ENCODE peak calls at places on chromosomes 2 and 18, in eight cellular contexts. T is GM23248, M is A549, C is cardiac muscle cell, L is psoas muscle, V is BE2C, D is uterus, U is right cardiac atrium. O is an unnamed sample.

GRCh38 chr2:192157776-192158175 is 37.0 kb downstream of the TMEFF2 start:
- DNase-seq in D (no peak), C (no peak), U (no peak), T (no peak), L (no peak), V (no peak), M (no peak), O (no peak)

GRCh38 chr2:197239434-197239833 is 71.1 kb downstream of the ANKRD44 start:
- DNase-seq in D (no peak), M (no peak), T (no peak), C (no peak), U (no peak), L (no peak), V (no peak), O (no peak)

GRCh38 chr2:238850096-238850495 is 2.2 kb downstream of the TWIST2 start:
- DNase-seq in T (peak; percentile 44), U (no peak), L (no peak), M (no peak), D (no peak), C (peak; percentile 18), V (no peak), O (no peak)

GRCh38 chr2:237529452-237530402 is 36.6 kb upstream of the PRLH start:
- DNase-seq in D (no peak), U (no peak), V (no peak), T (no peak), L (no peak), M (no peak), C (no peak), O (no peak)

GRCh38 chr2:33018271-33018670 is 71.5 kb downstream of the LTBP1 start:
- DNase-seq in D (no peak), U (no peak), T (peak; percentile 33), V (no peak), C (no peak), M (no peak), L (no peak), O (no peak)

GRCh38 chr2:176096243-176096985 is 3.2 kb upstream of the HOXD12 start:
- DNase-seq in C (no peak), L (no peak), D (no peak), U (no peak), T (peak; percentile 76), M (no peak), V (no peak), O (peak; percentile 46)

GRCh38 chr18:59996370-59996966 is 96.7 kb downstream of the PMAIP1 start:
- DNase-seq in U (no peak), D (no peak), M (peak; percentile 58), T (peak; percentile 68), C (peak; percentile 57), L (no peak), V (peak; percentile 47), O (peak; percentile 10)

GRCh38 chr2:156088598-156088997 is 243.9 kb downstream of the NR4A2 start:
- DNase-seq in V (no peak), C (no peak), U (no peak), L (no peak), M (peak; percentile 9), T (no peak), D (no peak), O (no peak)

GRCh38 chr2:132547089-132547687 is 122.8 kb downstream of the LYPD1 start:
- DNase-seq in T (peak; percentile 89), V (peak; percentile 55), C (peak; percentile 82), L (no peak), U (peak; percentile 67), M (peak; percentile 74), D (no peak), O (peak; percentile 56)

GRCh38 chr2:238439093-238439849 is 12.5 kb downstream of the ASB1 start:
- DNase-seq in C (peak; percentile 94), V (no peak), D (no peak), M (peak; percentile 91), L (no peak), T (peak; percentile 99), U (no peak), O (peak; percentile 15)

GRCh38 chr2:226559536-226559935 is 240.1 kb downstream of the IRS1 start:
- DNase-seq in T (no peak), M (no peak), U (no peak), L (no peak), V (no peak), C (no peak), D (no peak), O (no peak)

GRCh38 chr2:73776869-73777519 is 2.9 kb downstream of the DUSP11 start:
- DNase-seq in U (no peak), D (no peak), L (no peak), T (peak; percentile 62), M (no peak), C (no peak), V (no peak), O (no peak)

GRCh38 chr18:79518028-79518682 is 122.4 kb downstream of the NFATC1 start:
- DNase-seq in M (no peak), L (no peak), C (no peak), U (no peak), T (no peak), D (no peak), V (no peak), O (no peak)

GRCh38 chr2:85582467-85582866 is 1.8 kb upstream of the VAMP5 start:
- DNase-seq in U (no peak), M (no peak), V (no peak), L (peak; percentile 17), C (no peak), D (no peak), T (no peak), O (no peak)

GRCh38 chr2:85583667-85584353 is 421 bp upstream of the VAMP5 start:
- DNase-seq in L (peak; percentile 29), M (no peak), V (no peak), D (no peak), C (no peak), T (peak; percentile 41), U (no peak), O (no peak)

GRCh38 chr2:85585781-85586105 is 1.5 kb downstream of the VAMP5 start:
- DNase-seq in M (no peak), L (no peak), U (no peak), C (peak; percentile 35), V (no peak), T (peak; percentile 73), D (no peak), O (peak; percentile 51)

GRCh38 chr2:85584857-85585780 is 888 bp downstream of the VAMP5 start:
- DNase-seq in D (peak; percentile 69), V (no peak), U (peak; percentile 73), T (peak; percentile 82), C (peak; percentile 64), L (peak; percentile 61), M (peak; percentile 72), O (peak; percentile 90)

DNA sequence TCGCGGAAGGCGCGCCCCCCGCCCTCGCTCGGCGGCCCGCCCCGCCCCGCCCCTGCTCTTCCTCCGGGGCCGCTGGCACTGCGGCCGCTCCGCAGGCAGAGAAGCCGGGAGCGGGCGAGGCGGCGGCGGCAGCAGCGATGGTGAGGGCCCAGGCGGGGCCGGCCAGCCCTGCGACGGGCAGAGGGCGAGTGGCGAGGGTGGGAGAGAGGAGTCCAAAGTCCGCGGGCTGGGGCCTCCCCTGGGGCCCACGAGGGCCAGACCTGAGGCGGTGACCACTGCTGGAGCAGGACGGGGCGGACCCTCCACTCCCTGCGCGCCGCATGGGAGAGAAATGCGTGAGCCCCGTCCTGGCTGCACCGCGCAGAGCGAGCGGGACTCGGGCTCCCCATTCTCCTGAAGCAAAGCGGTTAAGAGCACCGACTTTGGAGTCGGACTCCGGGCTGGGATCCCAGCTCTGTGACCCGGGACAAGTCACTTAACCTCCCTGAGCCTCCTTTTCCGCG is at the start of gene VAMP5:
- DNase-seq in U (peak; percentile 83), D (no peak), M (no peak), V (peak; percentile 16), T (peak; percentile 68), L (peak; percentile 70), C (peak; percentile 41), O (peak; percentile 44)
- H3K4me1 ChIP-seq in U (peaks cover 23% of the 10 kb centered on the region), D (no peaks in the 10 kb centered on the region), M (peaks cover 19% of the 10 kb centered on the region), V (no peaks in the 10 kb centered on the region), T (peaks cover 22% of the 10 kb centered on the region), L (peaks cover 50% of the 10 kb centered on the region), C (peaks cover 25% of the 10 kb centered on the region), O (peaks cover 49% of the 10 kb centered on the region)

DNA sequence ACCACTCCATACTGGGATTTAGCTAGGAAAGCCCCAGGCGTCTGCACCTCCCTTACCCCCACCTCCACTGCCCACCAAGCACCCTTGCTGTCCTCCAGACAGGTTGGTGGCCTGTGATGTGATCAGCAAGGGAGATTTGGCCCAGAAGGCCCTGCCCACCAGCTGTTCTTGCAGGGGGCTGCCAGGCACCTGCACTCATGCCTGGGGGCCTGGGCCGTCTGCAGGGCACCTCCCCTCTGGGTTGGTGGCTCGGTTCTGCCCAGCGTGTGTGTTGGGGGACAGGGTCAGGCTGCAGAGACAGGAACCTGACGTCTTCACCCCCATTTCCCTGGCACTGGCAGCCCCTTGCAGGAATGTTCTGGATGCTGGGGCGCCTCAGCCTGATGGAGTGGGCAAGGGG is 5.8 kb downstream of the DNMT3A start:
- DNase-seq in V (peak; percentile 47), T (no peak), C (no peak), L (no peak), D (no peak), U (no peak), M (no peak), O (no peak)
- H3K4me1 ChIP-seq in V (peaks cover 21% of the 10 kb centered on the region), T (no peaks in the 10 kb centered on the region), C (peaks cover 12% of the 10 kb centered on the region), L (peaks cover 87% of the 10 kb centered on the region), D (peaks cover 5% of the 10 kb centered on the region), U (peaks cover 14% of the 10 kb centered on the region), M (peaks cover 4% of the 10 kb centered on the region), O (no peaks in the 10 kb centered on the region)

GRCh38 chr18:62717850-62718229 is 2.5 kb downstream of the PHLPP1 start:
- DNase-seq in U (no peak), C (peak; percentile 38), T (peak; percentile 45), V (no peak), L (no peak), D (no peak), M (peak; percentile 1), O (peak; percentile 45)

GRCh38 chr18:62716679-62717058 is 1.3 kb downstream of the PHLPP1 start:
- DNase-seq in M (peak; percentile 21), C (peak; percentile 29), V (no peak), U (peak; percentile 83), D (peak; percentile 30), T (peak; percentile 56), L (peak; percentile 65), O (peak; percentile 46)

GRCh38 chr18:62720048-62720447 is 4.7 kb downstream of the PHLPP1 start:
- DNase-seq in D (no peak), C (no peak), V (no peak), M (no peak), L (no peak), U (no peak), T (no peak), O (no peak)

GRCh38 chr18:62717059-62717849 is 1.9 kb downstream of the PHLPP1 start:
- DNase-seq in V (no peak), C (peak; percentile 49), D (no peak), L (no peak), U (no peak), M (peak; percentile 26), T (peak; percentile 86), O (peak; percentile 58)

GRCh38 chr18:62718268-62718800 is 3.0 kb downstream of the PHLPP1 start:
- DNase-seq in V (no peak), L (no peak), T (no peak), C (no peak), D (no peak), M (no peak), U (no peak), O (peak; percentile 7)
- H3K4me1 ChIP-seq in V (no peaks in the 10 kb centered on the region), L (peaks cover 27% of the 10 kb centered on the region), T (peaks cover 18% of the 10 kb centered on the region), C (peaks cover 28% of the 10 kb centered on the region), D (no peaks in the 10 kb centered on the region), M (peaks cover 53% of the 10 kb centered on the region), U (no peaks in the 10 kb centered on the region), O (peaks cover 20% of the 10 kb centered on the region)

DNA sequence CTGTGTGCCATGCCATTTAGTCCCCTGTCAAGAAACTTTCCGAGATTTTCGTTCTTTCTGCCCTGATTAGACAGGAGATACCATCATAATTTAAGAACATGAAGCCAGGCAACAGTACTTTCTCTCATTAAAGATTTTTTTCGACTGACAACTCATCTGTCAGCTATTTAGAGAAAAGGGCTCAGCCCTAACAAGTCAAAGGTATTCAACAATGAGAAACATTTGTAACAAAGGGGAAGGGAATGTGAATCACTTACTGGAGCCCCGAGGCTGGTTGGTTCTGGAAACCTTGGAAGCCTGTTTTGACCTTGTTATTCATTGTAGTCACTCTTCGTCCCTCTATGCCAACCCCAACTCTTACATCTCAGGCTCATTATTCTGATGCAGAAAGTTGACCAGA is 199.4 kb downstream of the SPP2 start:
- DNase-seq in V (no peak), C (peak; percentile 41), D (no peak), L (no peak), T (peak; percentile 88), U (no peak), M (peak; percentile 70), O (peak; percentile 36)
- H3K4me1 ChIP-seq in V (no peaks in the 10 kb centered on the region), C (no peaks in the 10 kb centered on the region), D (no peaks in the 10 kb centered on the region), L (no peaks in the 10 kb centered on the region), T (peaks cover 50% of the 10 kb centered on the region), U (no peaks in the 10 kb centered on the region), M (peaks cover 72% of the 10 kb centered on the region), O (peaks cover 42% of the 10 kb centered on the region)